ENCODE peak calls at places on chromosome 9, in ten cellular contexts. M is T-helper 9 cell; D is EL; A is SW480; Q is activated naive CD4-positive, alpha-beta T cell; Z is stimulated activated CD8-positive, alpha-beta memory T cell treated with anti-CD3 and anti-CD28 coated beads, Interleukin-7, amount 100 ng/mL, for 1 hour; B is NCI-H1105; H is T-helper 1 cell; T is astrocyte; V is activated CD4-positive, CD25-positive, alpha-beta regulatory T cell treated with anti-CD3 and anti-CD28 coated beads, Interleukin-2, amount 50 U/mL, for 72 hours. E is an unnamed sample.

GRCh38 chr9:98974994-98975712 is 31.4 kb downstream of the COL15A1 start:
- DNase-seq in H (peak), T (peak), V (peak), M (peak), A (peak), D (peak), B (peak), Q (peak), Z (peak), E (peak)

GRCh38 chr9:17318821-17319320 is 184.0 kb downstream of the CNTLN start:
- DNase-seq in T (peak), Q (no peak), D (peak), A (no peak), M (no peak), V (no peak), Z (no peak), H (no peak), B (no peak), E (no peak)

GRCh38 chr9:21789541-21790037 is 12.8 kb upstream of the MTAP start:
- DNase-seq in M (peak), A (peak), B (peak), H (peak), T (peak), V (no peak), Q (no peak), D (peak), Z (no peak), E (peak)

GRCh38 chr9:14692536-14692917 is 705 bp downstream of the ZDHHC21 start:
- DNase-seq in Z (no peak), Q (no peak), T (no peak), B (peak), H (no peak), D (no peak), A (peak), M (no peak), V (no peak), E (no peak)

GRCh38 chr9:133759146-133759900 is 21.2 kb upstream of the SARDH start:
- DNase-seq in Q (no peak), M (no peak), T (no peak), V (peak), B (no peak), Z (no peak), A (no peak), D (no peak), H (no peak), E (no peak)

GRCh38 chr9:110427497-110428104 is 89.9 kb upstream of the TXNDC8 start:
- DNase-seq in B (peak), M (no peak), Z (no peak), Q (no peak), T (peak), D (peak), V (no peak), A (peak), H (peak), E (peak)

GRCh38 chr9:34125681-34126206 is 754 bp downstream of the DCAF12 start:
- DNase-seq in B (no peak), A (peak), H (no peak), T (peak), Q (no peak), V (no peak), Z (no peak), M (no peak), D (peak), E (no peak)

GRCh38 chr9:5671711-5672353 is 42.9 kb downstream of the RIC1 start:
- DNase-seq in V (no peak), M (no peak), Q (no peak), A (peak), Z (no peak), T (no peak), D (no peak), B (peak), H (peak), E (peak)

GRCh38 chr9:127971357-127972315 is 9.2 kb downstream of the EEIG1 start:
- DNase-seq in D (no peak), Z (no peak), H (peak), V (peak), M (peak), A (no peak), T (no peak), B (no peak), Q (no peak), E (no peak)

E was measured in renal cortical epithelial cell.